ENCODE peak calls at places on chromosomes 4 and X, in seven cellular contexts. E is breast epithelium, G is adrenal gland, Z is OCI-LY7, O is keratinocyte, L is bronchial epithelial cell, S is glutamatergic neuron. N is an unnamed sample.

GRCh38 chr4:139553751-139554670 is 2.0 kb downstream of the SETD7 start:
- DNase-seq in E (no peak), G (no peak), Z (no peak), O (no peak), L (no peak), S (no peak), N (no peak)

GRCh38 chr4:8737075-8737474 is 134.6 kb downstream of the HMX1 start:
- DNase-seq in E (no peak), G (no peak), Z (no peak), O (no peak), L (no peak), S (no peak), N (no peak)

GRCh38 chrX:112630187-112630586 is 49.6 kb downstream of the LHFPL1 start:
- DNase-seq in E (no peak), G (no peak), Z (no peak), O (no peak), L (no peak), S (peak; percentile 19), N (no peak)

GRCh38 chrX:40550069-40550468 is 30.7 kb upstream of the ATP6AP2 start:
- DNase-seq in E (no peak), G (peak; percentile 39), Z (no peak), O (no peak), L (no peak), S (peak; percentile 82), N (no peak)

GRCh38 chr4:55069248-55069647 is 56.1 kb downstream of the KDR start:
- DNase-seq in E (no peak), G (peak; percentile 19), Z (no peak), O (no peak), L (no peak), S (no peak), N (no peak)

GRCh38 chr4:76307670-76308014 is 1.1 kb downstream of the STBD1 start:
- DNase-seq in E (no peak), G (no peak), Z (no peak), O (no peak), L (no peak), S (no peak), N (no peak)

GRCh38 chr4:179225594-179225993 is 1783.4 kb upstream of the AGA start:
- DNase-seq in E (no peak), G (no peak), Z (no peak), O (no peak), L (no peak), S (no peak), N (no peak)

GRCh38 chr4:123299212-123299651 is 97.4 kb upstream of the SPRY1 start:
- DNase-seq in E (no peak), G (no peak), Z (no peak), O (no peak), L (peak; percentile 83), S (no peak), N (no peak)

GRCh38 chrX:154327026-154327820 is 31.6 kb downstream of the TKTL1 start:
- DNase-seq in E (no peak), G (peak; percentile 23), Z (peak; percentile 71), O (no peak), L (no peak), S (no peak), N (no peak)

GRCh38 chr4:169399976-169400767 is 129.4 kb upstream of the SH3RF1 start:
- DNase-seq in E (no peak), G (no peak), Z (no peak), O (no peak), L (peak; percentile 84), S (no peak), N (no peak)

GRCh38 chrX:107146670-107147069 is 28.0 kb upstream of the RBM41 start:
- DNase-seq in E (no peak), G (no peak), Z (no peak), O (peak; percentile 55), L (peak; percentile 89), S (no peak), N (no peak)

GRCh38 chrX:134949271-134949670 is 41.5 kb upstream of the SMIM10 start:
- DNase-seq in E (no peak), G (no peak), Z (no peak), O (no peak), L (peak; percentile 33), S (no peak), N (no peak)

GRCh38 chrX:150332023-150332422 is 31.1 kb upstream of the MAMLD1 start:
- DNase-seq in E (no peak), G (no peak), Z (no peak), O (no peak), L (no peak), S (no peak), N (no peak)

GRCh38 chr4:81498046-81498445 is 26.3 kb upstream of the RASGEF1B start:
- DNase-seq in E (no peak), G (no peak), Z (no peak), O (no peak), L (no peak), S (no peak), N (peak; percentile 75)

GRCh38 chr4:54281060-54281781 is 52.1 kb downstream of the PDGFRA start:
- DNase-seq in E (peak; percentile 56), G (peak; percentile 80), Z (no peak), O (no peak), L (peak; percentile 66), S (peak; percentile 43), N (no peak)

GRCh38 chrX:150201841-150202240 is 161.3 kb upstream of the MAMLD1 start:
- DNase-seq in E (no peak), G (no peak), Z (no peak), O (no peak), L (no peak), S (no peak), N (no peak)

GRCh38 chrX:97117572-97117971 is 233.9 kb downstream of the RPA4 start:
- DNase-seq in E (no peak), G (no peak), Z (no peak), O (no peak), L (no peak), S (no peak), N (no peak)

GRCh38 chr4:76016383-76016782 is 6.9 kb downstream of the CXCL10 start:
- DNase-seq in E (no peak), G (no peak), Z (no peak), O (peak; percentile 30), L (peak; percentile 59), S (no peak), N (peak; percentile 69)

GRCh38 chr4:3291411-3291968 is 1.3 kb upstream of the RGS12 start:
- DNase-seq in E (peak; percentile 80), G (peak; percentile 67), Z (no peak), O (no peak), L (peak; percentile 23), S (no peak), N (no peak)

GRCh38 chrX:152895724-152896420 is 2.0 kb upstream of the ZNF185 start:
- DNase-seq in E (peak; percentile 68), G (no peak), Z (no peak), O (no peak), L (peak; percentile 82), S (no peak), N (peak; percentile 41)

GRCh38 chr4:15400911-15401671 is 26.7 kb upstream of the C1QTNF7 start:
- DNase-seq in E (peak; percentile 70), G (peak; percentile 28), Z (no peak), O (no peak), L (peak; percentile 84), S (no peak), N (no peak)

GRCh38 chr4:8703857-8704495 is 111.4 kb downstream of the CPZ start:
- DNase-seq in E (no peak), G (no peak), Z (no peak), O (no peak), L (no peak), S (no peak), N (peak; percentile 41)

DNA sequence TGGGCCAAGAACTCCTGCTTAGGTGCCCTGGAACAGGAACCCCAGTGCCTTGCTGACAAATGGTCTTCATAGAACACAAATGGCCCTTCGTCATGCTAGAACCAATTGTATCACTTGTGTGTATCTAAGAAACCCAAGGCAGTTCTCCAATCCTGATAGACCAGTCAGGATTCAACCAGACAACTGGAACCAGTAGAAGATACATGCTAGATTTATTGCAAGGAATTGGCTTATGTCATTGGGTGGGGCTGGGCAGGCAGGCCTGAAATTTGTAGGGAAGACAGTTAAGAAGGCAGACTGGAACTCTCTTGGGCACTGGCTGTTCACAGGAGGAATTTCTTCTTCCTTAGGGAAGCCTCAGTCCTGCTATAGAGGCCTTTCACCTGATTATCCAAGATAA is 17.0 kb upstream of the TBL1X start:
- DNase-seq in E (no peak), G (no peak), Z (no peak), O (no peak), L (no peak), S (no peak), N (no peak)
- TF ChIP-seq CTCF in E (no peak), G (no peak), Z (no peak), O (no peak), L (no peak), S (no peak), N (no peak)

GRCh38 chr4:48016141-48017107 is at the start of the genes CNGA1 and NIPAL1:
- DNase-seq in E (peak; percentile 75), G (peak; percentile 74), Z (peak; percentile 77), O (peak; percentile 38), L (peak; percentile 77), S (peak; percentile 81), N (peak; percentile 97)
- TF ChIP-seq CTCF in E (no peak), G (no peak), Z (peak; percentile 81), O (peak; percentile 44), L (peak; percentile 61), S (no peak), N (peak; percentile 66)

DNA sequence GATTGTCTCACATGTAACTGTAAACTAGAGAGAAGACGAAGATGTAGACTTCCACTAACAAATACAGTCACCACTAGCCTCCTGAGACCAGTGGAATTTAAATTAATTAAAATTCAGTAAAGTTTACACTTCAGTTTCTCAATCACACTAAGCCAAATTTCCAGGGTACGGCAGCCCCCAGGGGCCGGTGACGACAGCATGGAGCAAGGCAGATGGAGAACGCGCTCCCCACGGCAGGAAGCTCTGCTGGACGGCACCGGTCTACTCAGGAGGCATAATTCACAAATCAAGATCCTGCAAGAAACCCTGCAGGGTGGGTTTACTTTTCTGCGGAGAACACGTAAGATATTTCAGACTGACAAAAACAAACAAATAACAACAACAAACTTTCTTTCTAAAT is 80.7 kb downstream of the FAT1 start:
- DNase-seq in E (no peak), G (no peak), Z (no peak), O (no peak), L (no peak), S (no peak), N (peak; percentile 34)
- TF ChIP-seq CTCF in E (no peak), G (no peak), Z (no peak), O (no peak), L (no peak), S (no peak), N (no peak)

DNA sequence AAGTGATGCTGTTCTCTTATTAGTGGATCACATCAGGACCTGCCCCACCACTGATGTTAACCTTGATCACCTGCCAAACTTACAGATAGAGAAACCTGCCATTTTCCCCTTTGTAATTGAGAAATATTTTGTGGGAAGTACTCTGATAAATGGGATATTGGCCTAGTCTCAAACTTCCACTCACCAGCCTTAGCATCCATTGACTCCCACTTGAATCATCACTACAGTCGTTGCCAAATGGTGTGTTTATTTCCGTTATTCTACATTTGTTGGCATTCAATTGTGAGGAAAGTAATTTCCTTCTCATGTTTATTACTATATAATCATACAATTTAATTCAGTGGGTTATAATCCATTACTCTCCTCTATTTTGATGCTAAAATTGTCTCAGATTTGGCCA is 156.5 kb upstream of the CXCL13 start:
- DNase-seq in E (no peak), G (no peak), Z (no peak), O (no peak), L (no peak), S (no peak), N (no peak)
- TF ChIP-seq CTCF in E (no peak), G (no peak), Z (no peak), O (no peak), L (no peak), S (no peak), N (no peak)

GRCh38 chr4:164748375-164748774 is 5.6 kb upstream of the SMIM31 start:
- DNase-seq in E (no peak), G (no peak), Z (peak; percentile 37), O (no peak), L (peak; percentile 23), S (no peak), N (no peak)
- TF ChIP-seq CTCF in E (no peak), G (no peak), Z (peak; percentile 80), O (no peak), L (peak; percentile 3), S (peak; percentile 73), N (peak; percentile 76)